ENCODE peak calls at places on chromosome 22, in six cellular contexts. One of them, this sample, is unnamed.

GRCh38 chr22:22710719-22711531 is 66.5 kb downstream of the GGTLC2 start:
- DNase-seq in left ventricle myocardium inferior: peak; percentile 35
- DNase-seq in NCI-H1930: peak; percentile 35
- DNase-seq in dorsolateral prefrontal cortex: no peak
- DNase-seq in PC-9: no peak
- DNase-seq in naive thymus-derived CD8-positive, alpha-beta T cell: peak; percentile 79
- DNase-seq in this sample: peak; percentile 70

GRCh38 chr22:44413211-44413610 is 84.8 kb downstream of the RTL6 start:
- DNase-seq in left ventricle myocardium inferior: no peak
- DNase-seq in NCI-H1930: no peak
- DNase-seq in dorsolateral prefrontal cortex: no peak
- DNase-seq in PC-9: no peak
- DNase-seq in naive thymus-derived CD8-positive, alpha-beta T cell: no peak
- DNase-seq in this sample: no peak

GRCh38 chr22:29457730-29458129 is 19.3 kb downstream of the RFPL1 start:
- DNase-seq in left ventricle myocardium inferior: no peak
- DNase-seq in NCI-H1930: peak; percentile 25
- DNase-seq in dorsolateral prefrontal cortex: no peak
- DNase-seq in PC-9: no peak
- DNase-seq in naive thymus-derived CD8-positive, alpha-beta T cell: no peak
- DNase-seq in this sample: no peak

GRCh38 chr22:27372364-27372763 is 429.2 kb downstream of the MN1 start:
- DNase-seq in left ventricle myocardium inferior: no peak
- DNase-seq in NCI-H1930: no peak
- DNase-seq in dorsolateral prefrontal cortex: no peak
- DNase-seq in PC-9: no peak
- DNase-seq in naive thymus-derived CD8-positive, alpha-beta T cell: no peak
- DNase-seq in this sample: no peak

GRCh38 chr22:24428751-24429410 is 1.5 kb downstream of the ADORA2A start:
- DNase-seq in left ventricle myocardium inferior: no peak
- DNase-seq in NCI-H1930: no peak
- DNase-seq in dorsolateral prefrontal cortex: no peak
- DNase-seq in PC-9: no peak
- DNase-seq in naive thymus-derived CD8-positive, alpha-beta T cell: no peak
- DNase-seq in this sample: no peak

GRCh38 chr22:25172153-25172552 is 27.5 kb upstream of the CRYBB3 start:
- DNase-seq in left ventricle myocardium inferior: no peak
- DNase-seq in NCI-H1930: no peak
- DNase-seq in dorsolateral prefrontal cortex: no peak
- DNase-seq in PC-9: no peak
- DNase-seq in naive thymus-derived CD8-positive, alpha-beta T cell: peak; percentile 15
- DNase-seq in this sample: no peak

GRCh38 chr22:32546480-32546879 is 71.9 kb downstream of the FBXO7 start:
- DNase-seq in left ventricle myocardium inferior: no peak
- DNase-seq in NCI-H1930: no peak
- DNase-seq in dorsolateral prefrontal cortex: no peak
- DNase-seq in PC-9: peak; percentile 20
- DNase-seq in naive thymus-derived CD8-positive, alpha-beta T cell: no peak
- DNase-seq in this sample: no peak

GRCh38 chr22:36277482-36278291 is 24.8 kb downstream of the APOL1 start:
- DNase-seq in left ventricle myocardium inferior: peak; percentile 61
- DNase-seq in NCI-H1930: peak; percentile 16
- DNase-seq in dorsolateral prefrontal cortex: peak; percentile 54
- DNase-seq in PC-9: peak; percentile 62
- DNase-seq in naive thymus-derived CD8-positive, alpha-beta T cell: peak; percentile 47
- DNase-seq in this sample: peak; percentile 53

GRCh38 chr22:23816552-23816976 is 22.2 kb downstream of the DERL3 start:
- DNase-seq in left ventricle myocardium inferior: no peak
- DNase-seq in NCI-H1930: no peak
- DNase-seq in dorsolateral prefrontal cortex: no peak
- DNase-seq in PC-9: no peak
- DNase-seq in naive thymus-derived CD8-positive, alpha-beta T cell: no peak
- DNase-seq in this sample: no peak

This sample was measured in activated T-helper 9 cell treated with anti-CD3 and anti-CD28 coated beads, Interleukin-2, amount 50 U/mL, for 16 hours.